ENCODE peak calls at places on chromosomes 6 and 20, in six cellular contexts. R, A, Q, F, H and D are unnamed samples.
A peak's percentile ranks its signal among the peaks of the same experiment; 100 is the strongest.

GRCh38 chr6:127342296-127342945 is 988 bp downstream of the ECHDC1 start:
- DNase-seq in H (no peak), Q (no peak), A (peak; percentile 63), F (no peak), R (no peak), D (no peak)

GRCh38 chr6:34877259-34877658 is 10.6 kb downstream of the TAF11 start:
- DNase-seq in F (no peak), H (no peak), R (no peak), A (no peak), Q (no peak), D (no peak)

GRCh38 chr6:163180874-163181541 is 233.5 kb upstream of the QKI start:
- DNase-seq in H (peak; percentile 20), A (peak; percentile 17), Q (peak; percentile 65), R (peak; percentile 81), F (peak; percentile 50), D (no peak)

GRCh38 chr20:51930775-51931174 is 128.5 kb upstream of the SALL4 start:
- DNase-seq in Q (peak; percentile 94), F (peak; percentile 50), R (peak; percentile 21), H (no peak), A (peak; percentile 72), D (peak; percentile 19)

GRCh38 chr6:4125933-4126864 is 9.2 kb downstream of the ECI2 start:
- DNase-seq in R (no peak), H (no peak), F (no peak), A (peak; percentile 90), Q (peak; percentile 93), D (no peak)

GRCh38 chr20:44033873-44034272 is 119.2 kb downstream of the TOX2 start:
- DNase-seq in H (no peak), R (no peak), F (no peak), A (no peak), Q (no peak), D (no peak)

GRCh38 chr6:41576667-41577066 is 30.5 kb downstream of the FOXP4 start:
- DNase-seq in F (no peak), Q (no peak), R (no peak), A (no peak), H (no peak), D (no peak)

GRCh38 chr6:30136570-30137286 is 788 bp downstream of the TRIM40 start:
- DNase-seq in H (no peak), A (no peak), F (no peak), Q (no peak), R (no peak), D (no peak)

GRCh38 chr6:138406443-138406842 is 2.4 kb downstream of the HEBP2 start:
- DNase-seq in F (no peak), Q (no peak), H (no peak), R (no peak), A (peak; percentile 45), D (no peak)

GRCh38 chr20:53943522-53944291 is 126.7 kb downstream of the BCAS1 start:
- DNase-seq in F (no peak), H (no peak), Q (peak; percentile 54), A (peak; percentile 56), R (no peak), D (no peak)

GRCh38 chr6:14612016-14612415 is 494.4 kb downstream of the CD83 start:
- DNase-seq in F (no peak), A (peak; percentile 82), Q (peak; percentile 76), R (no peak), H (no peak), D (no peak)

GRCh38 chr6:4374231-4374630 is 238.9 kb upstream of the ECI2 start:
- DNase-seq in F (no peak), Q (no peak), R (no peak), H (no peak), A (no peak), D (no peak)

GRCh38 chr6:105545947-105546710 is 143.2 kb upstream of the PREP start:
- DNase-seq in H (no peak), F (no peak), R (no peak), Q (peak; percentile 98), A (peak; percentile 90), D (no peak)

GRCh38 chr20:12113468-12114371 is 196.0 kb downstream of the BTBD3 start:
- DNase-seq in R (peak; percentile 48), A (peak; percentile 70), Q (peak; percentile 79), F (no peak), H (no peak), D (no peak)

GRCh38 chr6:6998194-6998569 is 109.6 kb upstream of the RREB1 start:
- DNase-seq in A (peak; percentile 15), R (no peak), F (no peak), Q (peak; percentile 39), H (no peak), D (no peak)

GRCh38 chr6:131640100-131640499 is 3.0 kb downstream of the ENPP3 start:
- DNase-seq in Q (no peak), F (no peak), H (no peak), R (no peak), A (no peak), D (no peak)

GRCh38 chr6:162971346-162971745 is 243.6 kb downstream of the PACRG start:
- DNase-seq in Q (no peak), R (no peak), A (no peak), F (no peak), H (no peak), D (no peak)

GRCh38 chr6:134002821-134003220 is 49.6 kb downstream of the SLC2A12 start:
- DNase-seq in A (no peak), Q (no peak), H (no peak), F (no peak), R (no peak), D (no peak)

GRCh38 chr6:80009531-80009930 is 5.1 kb downstream of the TTK start:
- DNase-seq in F (no peak), R (no peak), Q (no peak), H (no peak), A (no peak), D (no peak)

GRCh38 chr6:80006541-80006940 is 2.1 kb downstream of the TTK start:
- DNase-seq in Q (no peak), A (no peak), F (no peak), R (no peak), H (no peak), D (no peak)

GRCh38 chr6:80004199-80005072 is at the start of gene TTK:
- DNase-seq in F (peak; percentile 75), A (peak; percentile 97), R (peak; percentile 92), H (peak; percentile 87), Q (peak; percentile 92), D (peak; percentile 65)

GRCh38 chr6:80005406-80005805 is 957 bp downstream of the TTK start:
- DNase-seq in R (no peak), H (no peak), F (no peak), A (no peak), Q (no peak), D (no peak)

DNA sequence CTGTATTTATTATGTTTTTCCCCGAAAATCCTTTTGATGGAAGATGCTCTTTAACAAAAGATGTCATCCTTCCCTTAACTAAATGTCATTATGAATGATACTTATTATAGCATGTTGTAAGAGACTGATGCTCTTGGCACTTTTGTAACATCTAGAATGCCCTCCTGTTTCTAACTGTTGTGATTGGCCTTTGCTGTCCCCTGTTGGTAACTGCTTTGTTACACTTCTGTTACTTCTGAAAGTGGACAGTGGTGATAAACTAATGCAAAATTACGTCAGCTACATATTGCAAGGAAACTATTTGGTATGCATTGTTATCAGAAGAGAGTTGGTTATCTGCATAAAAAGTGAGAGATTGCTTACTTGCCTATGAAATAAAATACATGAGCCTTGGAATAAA is 5.8 kb downstream of the TTK start:
- DNase-seq in R (no peak), A (no peak), H (no peak), F (no peak), Q (no peak), D (no peak)
- TF ChIP-seq CTCF in R (no peak), A (peak; percentile 15), H (no peak), F (peak; percentile 11), Q (no peak), D (no peak)

GRCh38 chr20:24782801-24783630 is 166.1 kb upstream of the CST7 start:
- DNase-seq in F (no peak), A (no peak), Q (no peak), H (no peak), R (no peak), D (no peak)
- TF ChIP-seq CTCF in F (peak; percentile 16), A (no peak), Q (no peak), H (no peak), R (no peak), D (no peak)

DNA sequence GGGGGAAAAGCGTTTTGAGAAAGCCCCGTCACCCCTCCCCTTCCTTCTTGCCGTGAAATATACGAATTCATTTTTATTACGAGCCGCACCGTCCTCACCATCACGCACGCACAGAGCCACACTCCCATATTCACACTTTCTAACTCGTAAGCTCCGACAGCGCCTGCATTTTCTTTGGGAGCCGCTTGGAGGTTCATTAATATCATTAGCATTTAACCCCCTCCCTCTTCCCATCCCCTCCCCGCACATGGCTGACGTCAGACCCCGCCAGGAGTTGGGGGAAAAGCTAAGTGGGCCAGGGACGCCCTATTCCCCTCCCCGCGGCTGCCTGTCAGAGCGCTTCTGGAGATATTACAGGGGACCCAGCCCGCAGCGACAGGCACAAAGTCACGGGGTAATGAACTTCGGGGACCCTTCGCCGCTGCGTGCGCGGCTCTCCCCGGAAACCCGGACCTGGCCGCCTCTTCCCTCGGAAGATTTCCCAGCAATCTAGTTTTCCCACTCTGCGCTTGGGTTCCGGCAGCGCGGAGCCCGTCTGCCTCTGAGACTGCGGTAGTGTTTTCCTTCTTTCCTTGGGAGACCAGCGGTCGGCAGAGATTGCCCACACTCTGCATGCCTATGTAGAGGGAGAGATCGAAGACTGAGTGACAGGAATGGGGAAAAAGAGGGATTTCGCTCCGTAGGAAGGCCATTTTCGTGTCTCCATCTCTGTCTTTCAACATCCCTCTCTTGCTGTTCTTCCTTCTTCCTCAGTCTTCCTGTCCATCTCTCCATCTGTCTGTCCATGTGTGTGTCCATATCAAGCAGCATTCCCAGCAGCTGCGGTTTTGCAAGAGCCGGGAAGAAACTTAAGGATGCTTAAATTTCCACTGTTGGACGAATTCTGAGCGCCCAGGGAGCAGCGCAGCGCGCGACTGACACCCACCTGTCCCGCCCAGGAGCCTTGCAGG is at the start of gene NR2E1:
- DNase-seq in R (no peak), A (peak; percentile 25), H (no peak), Q (peak; percentile 22), F (no peak), D (no peak)
- TF ChIP-seq CTCF in R (no peak), A (no peak), H (no peak), Q (no peak), F (no peak), D (no peak)

GRCh38 chr6:2913621-2914317 is 10.7 kb upstream of the SERPINB9 start:
- DNase-seq in Q (no peak), A (no peak), H (no peak), F (no peak), R (no peak), D (no peak)

GRCh38 chr6:2916354-2916925 is 13.3 kb upstream of the SERPINB9 start:
- DNase-seq in R (no peak), A (no peak), Q (no peak), F (no peak), H (no peak), D (no peak)

GRCh38 chr6:2917065-2917464 is 14.0 kb upstream of the SERPINB9 start:
- DNase-seq in F (no peak), H (no peak), R (no peak), Q (no peak), A (no peak), D (no peak)

GRCh38 chr6:2914318-2914660 is 11.2 kb upstream of the SERPINB9 start:
- DNase-seq in Q (no peak), H (no peak), F (no peak), A (no peak), R (no peak), D (no peak)

DNA sequence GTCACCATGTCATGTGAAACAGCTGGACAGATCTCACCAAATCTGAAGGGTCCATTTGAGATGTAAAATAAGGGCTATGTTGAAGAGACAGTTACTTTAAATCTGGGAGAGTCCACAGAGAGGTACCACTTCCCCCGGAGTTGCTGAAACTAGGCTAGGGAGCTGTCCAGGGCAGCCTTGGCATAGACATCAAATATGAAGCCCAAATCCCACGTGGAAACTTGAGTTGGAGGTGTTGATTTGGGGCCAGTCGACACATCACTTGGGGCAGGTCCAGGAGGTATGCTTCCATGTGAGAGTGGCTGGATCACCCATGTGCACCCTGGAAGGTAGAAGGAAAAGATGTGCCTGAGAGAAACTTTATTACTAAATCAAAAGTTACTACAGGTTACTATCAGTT is 12.0 kb upstream of the SERPINB9 start:
- DNase-seq in F (no peak), Q (no peak), R (no peak), H (no peak), A (no peak), D (no peak)
- TF ChIP-seq CTCF in F (no peak), Q (no peak), R (no peak), H (no peak), A (no peak), D (no peak)